ENCODE peak calls at places on chromosomes 5 and 9, in eight cellular contexts. S, G, L, B, U, O, K and T are unnamed samples.

GRCh38 chr5:133415906-133416305 is 196.4 kb downstream of the FSTL4 start:
- DNase-seq in S (no peak), G (no peak), L (no peak), B (no peak), U (no peak), O (no peak), K (no peak), T (no peak)

GRCh38 chr5:129367883-129368282 is 92.2 kb upstream of the ADAMTS19 start:
- DNase-seq in S (no peak), G (no peak), L (no peak), B (no peak), U (no peak), O (no peak), K (no peak), T (no peak)

GRCh38 chr5:9278925-9279603 is 266.8 kb downstream of the SEMA5A start:
- DNase-seq in S (no peak), G (no peak), L (no peak), B (no peak), U (no peak), O (no peak), K (no peak), T (no peak)

GRCh38 chr9:33233659-33234335 is 6.2 kb upstream of the SPINK4 start:
- DNase-seq in S (no peak), G (no peak), L (peak; percentile 79), B (no peak), U (no peak), O (peak; percentile 0), K (peak; percentile 31), T (peak; percentile 78)

GRCh38 chr9:134318481-134318891 is 7.8 kb upstream of the RXRA start:
- DNase-seq in S (no peak), G (no peak), L (no peak), B (no peak), U (no peak), O (peak; percentile 70), K (no peak), T (no peak)

GRCh38 chr5:54049144-54049543 is 261.2 kb downstream of the ARL15 start:
- DNase-seq in S (no peak), G (no peak), L (no peak), B (no peak), U (no peak), O (no peak), K (no peak), T (no peak)

GRCh38 chr5:116671211-116671736 is 96.7 kb upstream of the SEMA6A start:
- DNase-seq in S (no peak), G (no peak), L (no peak), B (no peak), U (no peak), O (no peak), K (no peak), T (no peak)

GRCh38 chr9:127844821-127845359 is 9.6 kb downstream of the ENG start:
- DNase-seq in S (no peak), G (no peak), L (no peak), B (no peak), U (no peak), O (no peak), K (no peak), T (peak; percentile 53)

GRCh38 chr9:133050142-133050541 is 11.6 kb upstream of the CEL start:
- DNase-seq in S (peak; percentile 39), G (no peak), L (no peak), B (no peak), U (no peak), O (no peak), K (no peak), T (no peak)